ENCODE peak calls at places on chromosomes 3 and 15, in nine cellular contexts. Q is effector memory CD4-positive, alpha-beta T cell; A is keratinocyte; O is WTC11; J is left cardiac atrium; M is epithelial cell of esophagus; S is glomerular endothelial cell; P is cardiac fibroblast; T is iris pigment epithelial cell. I is an unnamed sample.

GRCh38 chr3:188153498-188153948 is 434 bp upstream of the LPP start:
- DNase-seq in Q (peak), M (peak), J (peak), T (peak), O (peak), P (peak), S (peak), A (no peak), I (peak)

GRCh38 chr3:149657796-149658443 is at the start of gene WWTR1:
- DNase-seq in P (peak), J (peak), A (no peak), M (peak), O (peak), T (peak), S (no peak), Q (no peak), I (peak)

GRCh38 chr3:177050466-177051237 is 146.6 kb downstream of the TBL1XR1 start:
- DNase-seq in T (peak), M (peak), A (no peak), P (peak), O (no peak), Q (no peak), S (peak), J (no peak), I (peak)

GRCh38 chr3:149020196-149020838 is 29.0 kb downstream of the GYG1 start:
- DNase-seq in S (no peak), M (no peak), Q (no peak), J (no peak), O (no peak), A (no peak), P (peak), T (no peak), I (no peak)

GRCh38 chr15:100759698-100760356 is 119.8 kb upstream of the ALDH1A3 start:
- DNase-seq in O (peak), M (peak), S (no peak), P (peak), J (no peak), T (peak), A (peak), Q (no peak), I (peak)

GRCh38 chr15:101372960-101373525 is 78.0 kb upstream of the SNRPA1 start:
- DNase-seq in O (no peak), M (no peak), P (no peak), A (no peak), T (no peak), J (no peak), S (no peak), Q (no peak), I (no peak)

GRCh38 chr15:58462973-58463663 is 31.3 kb downstream of the LIPC start:
- DNase-seq in P (no peak), S (no peak), A (no peak), Q (no peak), O (no peak), T (no peak), M (no peak), J (no peak), I (no peak)

GRCh38 chr3:49500408-49501257 is 30.6 kb downstream of the DAG1 start:
- DNase-seq in S (no peak), T (peak), Q (no peak), A (peak), J (peak), P (peak), O (no peak), M (peak), I (peak)

GRCh38 chr15:101039461-101039860 is 120.3 kb downstream of the LRRK1 start:
- DNase-seq in T (peak), J (no peak), S (no peak), P (peak), O (no peak), A (no peak), Q (no peak), M (no peak), I (no peak)

GRCh38 chr3:172601066-172601832 is 78.0 kb upstream of the TNFSF10 start:
- DNase-seq in J (no peak), O (no peak), A (no peak), S (no peak), Q (no peak), T (no peak), P (no peak), M (no peak), I (peak)